ENCODE peak calls at places on chromosomes 3 and 15, in four cellular contexts. R, I, W and S are unnamed samples.

GRCh38 chr15:74983725-74984231 is 11.6 kb upstream of the SCAMP5 start:
- DNase-seq in R (no peak), I (peak; percentile 27), W (no peak), S (no peak)

GRCh38 chr3:179558742-179559364 is 3.9 kb upstream of the ACTL6A start:
- DNase-seq in R (peak; percentile 48), I (peak; percentile 12), W (peak; percentile 38), S (peak; percentile 48)

GRCh38 chr15:71103102-71103676 is 12.1 kb upstream of the THSD4 start:
- DNase-seq in R (peak; percentile 15), I (peak; percentile 26), W (no peak), S (peak; percentile 56)

GRCh38 chr3:184761976-184762375 is 50.0 kb upstream of the VPS8 start:
- DNase-seq in R (no peak), I (no peak), W (no peak), S (no peak)

GRCh38 chr15:60093273-60094067 is 89.4 kb downstream of the FOXB1 start:
- DNase-seq in R (peak; percentile 59), I (no peak), W (no peak), S (no peak)

GRCh38 chr3:183178833-183179549 is 16.5 kb upstream of the LAMP3 start:
- DNase-seq in R (no peak), I (no peak), W (peak; percentile 67), S (peak; percentile 32)

GRCh38 chr3:196322-197153 is at the start of gene CHL1:
- DNase-seq in R (no peak), I (no peak), W (no peak), S (peak; percentile 10)

GRCh38 chr3:29335438-29335837 is 54.6 kb downstream of the RBMS3 start:
- DNase-seq in R (no peak), I (no peak), W (no peak), S (peak; percentile 40)

GRCh38 chr3:124963755-124964154 is 29.2 kb upstream of the MUC13 start:
- DNase-seq in R (peak; percentile 37), I (no peak), W (no peak), S (no peak)

GRCh38 chr15:70791248-70791647 is 27.9 kb upstream of the UACA start:
- DNase-seq in R (no peak), I (no peak), W (no peak), S (no peak)

GRCh38 chr3:134607054-134608022 is 43.5 kb downstream of the KY start:
- DNase-seq in R (no peak), I (no peak), W (no peak), S (no peak)

GRCh38 chr3:117246771-117247555 is 537.4 kb downstream of the TUSC7 start:
- DNase-seq in R (no peak), I (no peak), W (no peak), S (no peak)

GRCh38 chr3:143035466-143036214 is 34.3 kb downstream of the U2SURP start:
- DNase-seq in R (no peak), I (no peak), W (no peak), S (no peak)

GRCh38 chr3:2465842-2466241 is 367.2 kb downstream of the CNTN4 start:
- DNase-seq in R (no peak), I (no peak), W (no peak), S (no peak)

GRCh38 chr15:88881781-88882180 is 13.6 kb downstream of the HAPLN3 start:
- DNase-seq in R (no peak), I (no peak), W (no peak), S (no peak)

GRCh38 chr3:10983219-10983916 is 9.2 kb upstream of the SLC6A1 start:
- DNase-seq in R (peak; percentile 25), I (no peak), W (peak; percentile 80), S (peak; percentile 71)

GRCh38 chr3:21750291-21750690 is 719 bp downstream of the ZNF385D start:
- DNase-seq in R (no peak), I (no peak), W (no peak), S (no peak)

GRCh38 chr3:59422312-59422711 is 372.5 kb upstream of the CFAP20DC start:
- DNase-seq in R (no peak), I (no peak), W (no peak), S (no peak)
- TF ChIP-seq FOXK2 in R (no peak), I (no peak), W (no peak), S (no peak)

GRCh38 chr3:120743556-120744195 is 1.1 kb downstream of the GTF2E1 start:
- DNase-seq in R (no peak), I (no peak), W (peak; percentile 17), S (no peak)
- TF ChIP-seq FOXK2 in R (no peak), I (no peak), W (no peak), S (no peak)

DNA sequence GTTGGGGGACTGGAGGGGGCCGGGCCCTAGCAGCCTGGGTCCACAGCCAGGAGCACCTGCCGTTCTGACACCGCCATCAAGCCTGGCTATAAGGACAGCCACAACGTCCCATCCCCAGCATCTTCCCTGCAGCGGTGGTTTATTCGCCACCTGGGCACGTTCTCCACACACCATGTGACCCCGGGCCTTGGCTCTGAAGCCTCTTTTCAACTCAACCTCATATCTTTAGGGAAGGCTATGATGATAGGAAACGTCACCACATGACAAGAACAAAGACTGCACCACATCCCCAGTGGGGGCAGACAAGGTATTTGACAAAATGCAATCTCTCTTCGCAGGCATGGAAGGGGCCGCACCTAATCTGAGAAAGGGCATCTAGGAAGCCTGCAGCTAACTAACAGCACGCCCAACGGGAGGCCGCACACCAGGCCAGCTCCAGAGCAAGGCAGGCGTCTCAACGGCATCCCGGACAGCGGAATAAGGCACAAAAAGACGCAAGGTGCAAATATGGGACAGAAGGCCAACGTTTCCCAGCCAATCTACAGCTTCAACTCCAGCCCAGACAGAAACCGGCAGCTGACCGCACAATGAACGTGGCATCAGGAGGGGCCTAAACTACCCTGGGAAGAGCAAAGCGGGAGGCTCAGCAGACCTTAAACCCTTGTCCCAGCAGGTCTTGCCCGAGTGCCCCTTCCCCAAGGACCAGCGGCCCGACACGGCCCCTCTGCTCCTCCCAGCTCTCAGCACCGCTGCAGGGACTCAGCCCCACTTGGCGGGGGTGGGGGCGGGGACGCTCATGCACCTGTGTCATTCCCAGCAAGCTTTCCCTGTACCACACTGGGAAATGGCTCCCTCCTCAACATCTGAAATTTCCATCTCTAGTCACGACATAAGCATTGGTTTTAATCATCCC is 41.9 kb downstream of the NIPA2 start:
- DNase-seq in R (no peak), I (no peak), W (no peak), S (no peak)
- TF ChIP-seq FOXK2 in R (no peak), I (no peak), W (no peak), S (no peak)

DNA sequence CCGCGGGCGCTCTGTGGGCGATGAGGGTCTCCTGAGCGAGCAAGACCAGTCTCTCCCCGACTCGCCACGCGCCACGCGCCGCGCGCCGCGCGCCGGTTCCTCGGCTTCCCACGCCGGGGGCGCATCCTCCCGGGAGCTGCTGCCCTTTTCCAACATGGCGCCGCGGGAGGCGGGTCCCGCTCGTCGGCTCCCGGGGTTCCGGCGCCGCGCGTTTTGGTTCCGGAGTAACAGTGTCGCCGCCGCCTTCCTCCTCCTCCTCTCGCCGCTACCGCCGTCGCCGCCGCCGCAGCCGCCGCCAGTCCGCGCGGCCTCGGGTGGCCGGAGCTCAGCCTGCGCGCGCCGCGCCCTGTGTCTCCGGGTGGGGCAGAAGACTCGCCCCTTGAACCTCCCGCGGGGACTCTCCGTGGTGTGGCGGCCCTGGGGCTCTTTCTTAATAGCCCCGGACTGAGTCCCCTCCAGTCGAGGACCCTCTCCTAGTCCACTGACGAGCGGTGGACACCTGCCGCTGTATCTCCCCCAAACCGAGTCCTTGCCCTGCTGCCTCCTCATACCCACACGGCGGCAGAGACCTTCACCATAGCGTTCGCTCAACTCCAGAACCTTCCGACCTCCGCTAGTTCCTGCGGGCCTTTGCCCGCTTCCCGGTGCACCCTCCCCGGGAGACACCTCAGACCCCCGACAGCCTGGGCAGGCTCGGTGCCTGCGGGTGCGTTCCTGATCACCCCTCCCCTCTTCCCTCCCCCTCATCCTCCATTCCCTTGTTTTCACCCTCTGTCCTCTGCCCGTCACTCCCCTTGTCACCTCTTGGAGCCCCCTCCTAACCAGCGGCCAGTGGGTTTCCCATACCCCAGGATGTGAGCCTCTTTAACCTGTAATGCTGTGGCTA is at the start of gene MAP2K5:
- DNase-seq in R (peak; percentile 48), I (no peak), W (peak; percentile 82), S (peak; percentile 78)
- TF ChIP-seq FOXK2 in R (no peak), I (no peak), W (peak; percentile 0), S (no peak)

GRCh38 chr15:81000144-81000625 is 538 bp upstream of the TLNRD1 start:
- DNase-seq in R (peak; percentile 27), I (no peak), W (no peak), S (no peak)
- TF ChIP-seq FOXK2 in R (no peak), I (no peak), W (no peak), S (no peak)